ENCODE peak calls at places on chromosomes 2 and 18, in five cellular contexts. A is stimulated activated CD4-positive, alpha-beta T cell treated with anti-CD3 and anti-CD28 coated beads, Interleukin-12 subunit alpha, Interleukin-12 subunit beta, amount 100 ng/mL, for 24 hours; Y is foreskin fibroblast; L is coronary artery; Z is iPS-NIHi11. D is an unnamed sample.

GRCh38 chr18:27136208-27136535 is 48.9 kb downstream of the CHST9 start:
- DNase-seq in A (no peak), L (no peak), Z (peak; percentile 63), Y (no peak), D (no peak)

GRCh38 chr18:54742654-54743053 is 85.6 kb upstream of the RAB27B start:
- DNase-seq in Y (peak; percentile 98), Z (no peak), A (no peak), L (no peak), D (no peak)

GRCh38 chr2:7744827-7745226 is 827.6 kb downstream of the RNF144A start:
- DNase-seq in Y (no peak), Z (no peak), L (no peak), A (no peak), D (no peak)

GRCh38 chr2:2321250-2321545 is 9.9 kb downstream of the MYT1L start:
- DNase-seq in A (no peak), Z (no peak), Y (no peak), L (no peak), D (no peak)

GRCh38 chr2:211157856-211158463 is 601.6 kb downstream of the CPS1 start:
- DNase-seq in L (no peak), Y (peak; percentile 27), Z (peak; percentile 59), A (peak; percentile 17), D (peak; percentile 25)

GRCh38 chr2:54444503-54444902 is 11.6 kb upstream of the SPTBN1 start:
- DNase-seq in Z (no peak), Y (peak; percentile 9), A (no peak), L (no peak), D (no peak)

GRCh38 chr2:70982971-70983370 is 4.5 kb downstream of the ANKRD53 start:
- DNase-seq in A (no peak), Z (no peak), L (peak; percentile 53), Y (no peak), D (no peak)

GRCh38 chr18:73879771-73880170 is 267.9 kb downstream of the FBXO15 start:
- DNase-seq in A (no peak), Y (peak; percentile 64), Z (no peak), L (no peak), D (no peak)

GRCh38 chr2:171253279-171253678 is 92.6 kb upstream of the TLK1 start:
- DNase-seq in L (no peak), Z (no peak), A (no peak), Y (no peak), D (no peak)

GRCh38 chr2:20048488-20049443 is 2.7 kb downstream of the LAPTM4A start:
- DNase-seq in Z (no peak), Y (no peak), L (no peak), A (no peak), D (no peak)

GRCh38 chr2:62197609-62198236 is 1.8 kb downstream of the B3GNT2 start:
- DNase-seq in L (peak; percentile 74), A (no peak), Y (peak; percentile 48), Z (peak; percentile 69), D (no peak)

GRCh38 chr2:33118648-33119047 is 171.9 kb downstream of the LTBP1 start:
- DNase-seq in Z (no peak), Y (no peak), L (no peak), A (no peak), D (no peak)

D was measured in activated naive CD8-positive, alpha-beta T cell treated with anti-CD3 and anti-CD28 coated beads, Interleukin-2, amount 50 U/mL, for 16 hours.